ENCODE peak calls at places on chromosomes 7 and 10, in four cellular contexts. K is HepG2, C is GM12878, P is K562. D is an unnamed sample.

GRCh38 chr7:94028768-94029167 is 24.6 kb upstream of the BET1 start:
- DNase-seq in K (no peak), C (no peak), P (no peak), D (no peak)

GRCh38 chr10:132413226-132414205 is 16.5 kb downstream of the PWWP2B start:
- DNase-seq in C (no peak), P (peak; percentile 31), K (no peak), D (no peak)

GRCh38 chr7:110119883-110120581 is 970.9 kb upstream of the LRRN3 start:
- DNase-seq in P (no peak), C (no peak), K (no peak), D (no peak)

GRCh38 chr7:68433462-68433861 is 1164.8 kb upstream of the AUTS2 start:
- DNase-seq in C (no peak), K (no peak), P (no peak), D (no peak)

GRCh38 chr7:144548556-144548955 is 145.1 kb upstream of the NOBOX start:
- DNase-seq in P (no peak), C (no peak), K (no peak), D (no peak)

GRCh38 chr7:111730476-111731300 is 168.4 kb upstream of the IMMP2L start:
- DNase-seq in K (peak; percentile 24), P (peak; percentile 67), C (no peak), D (peak; percentile 21)

GRCh38 chr10:43136995-43137700 is 1.1 kb upstream of the CSGALNACT2 start:
- DNase-seq in C (no peak), P (no peak), K (no peak), D (no peak)

GRCh38 chr7:40470111-40470736 is 335.4 kb downstream of the SUGCT start:
- DNase-seq in C (no peak), K (peak; percentile 91), P (no peak), D (no peak)

GRCh38 chr7:1884583-1885350 is 214.7 kb downstream of the ELFN1 start:
- DNase-seq in P (peak; percentile 20), C (no peak), K (no peak), D (no peak)
- TF ChIP-seq SP1 in P (no peak), C (no peak), K (no peak), D (no peak)

DNA sequence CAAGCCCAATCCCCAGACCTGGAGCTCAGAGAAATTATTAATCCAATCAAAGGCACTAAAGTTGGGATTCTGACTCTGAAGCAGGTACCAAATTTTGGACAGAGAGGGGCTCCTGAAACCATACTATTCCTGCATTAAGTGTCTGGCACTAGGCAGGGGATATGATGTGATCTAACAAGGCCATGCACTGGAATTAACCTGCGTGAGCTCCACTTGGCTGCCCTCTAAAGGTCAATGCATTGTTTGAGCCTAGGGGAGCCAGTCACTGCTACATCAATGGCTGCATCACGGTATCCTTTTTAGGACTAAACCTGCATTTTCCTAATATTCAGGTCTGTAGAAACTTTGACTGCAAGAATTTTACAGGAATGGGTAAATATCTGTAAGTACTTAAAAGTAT is 42.1 kb downstream of the ST8SIA6 start:
- DNase-seq in P (peak; percentile 25), K (no peak), C (no peak), D (peak; percentile 20)
- TF ChIP-seq FOXM1 in P (no peak), K (no peak), C (no peak), D (no peak)

GRCh38 chr7:89312561-89312960 is 517.0 kb upstream of the TEX47 start:
- DNase-seq in P (no peak), K (no peak), C (no peak), D (no peak)
- TF ChIP-seq SP1 in P (no peak), K (no peak), C (no peak), D (no peak)

DNA sequence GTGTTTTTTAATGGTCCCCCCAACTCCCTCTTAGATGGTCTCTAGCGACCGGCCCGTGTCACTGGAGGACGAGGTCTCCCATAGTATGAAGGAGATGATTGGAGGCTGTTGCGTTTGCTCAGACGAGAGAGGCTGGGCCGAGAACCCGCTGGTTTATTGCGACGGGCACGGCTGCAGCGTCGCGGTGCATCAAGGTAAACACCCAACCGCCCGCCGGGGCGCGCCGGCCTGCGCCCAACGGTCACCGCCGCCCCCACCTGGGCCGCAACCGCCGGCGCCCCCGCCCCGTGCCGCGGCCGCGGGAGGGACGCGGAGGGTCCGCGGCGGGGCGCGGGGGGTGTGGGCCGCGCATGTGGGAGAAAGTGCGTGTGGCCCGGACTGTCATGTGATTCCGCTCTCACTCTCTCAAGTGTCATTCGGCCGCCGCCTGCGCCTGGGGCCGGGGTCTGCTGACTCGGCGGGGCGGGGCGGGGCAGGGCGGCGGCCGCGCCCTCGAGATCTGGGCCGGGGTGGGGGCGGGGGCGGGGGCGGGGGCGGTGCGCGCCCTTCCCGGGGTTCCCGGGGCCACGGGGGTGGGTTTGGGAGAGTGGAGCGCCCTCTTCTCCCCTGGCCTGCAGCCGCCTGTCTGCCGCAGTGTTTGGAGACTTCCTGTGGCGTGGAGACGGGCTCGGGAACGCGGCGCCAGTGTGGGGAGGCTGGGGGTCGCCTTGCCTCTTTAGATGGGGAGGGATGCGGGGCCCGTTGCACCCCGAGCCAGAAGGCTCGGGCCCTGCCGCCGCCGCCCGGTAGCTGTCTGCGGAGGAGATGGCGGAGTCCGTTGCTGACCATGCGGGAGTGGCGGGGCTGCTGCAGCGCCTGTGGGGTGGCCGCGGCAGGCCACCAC is 820 bp downstream of the MLLT10 start:
- DNase-seq in P (peak; percentile 82), K (peak; percentile 60), C (no peak), D (peak; percentile 53)
- TF ChIP-seq FOXM1 in P (no peak), K (no peak), C (no peak), D (peak; percentile 76)

GRCh38 chr10:88442681-88443080 is 140.4 kb downstream of the RNLS start:
- DNase-seq in K (no peak), C (no peak), P (no peak), D (no peak)
- TF ChIP-seq SP1 in K (no peak), C (no peak), P (no peak), D (no peak)

DNA sequence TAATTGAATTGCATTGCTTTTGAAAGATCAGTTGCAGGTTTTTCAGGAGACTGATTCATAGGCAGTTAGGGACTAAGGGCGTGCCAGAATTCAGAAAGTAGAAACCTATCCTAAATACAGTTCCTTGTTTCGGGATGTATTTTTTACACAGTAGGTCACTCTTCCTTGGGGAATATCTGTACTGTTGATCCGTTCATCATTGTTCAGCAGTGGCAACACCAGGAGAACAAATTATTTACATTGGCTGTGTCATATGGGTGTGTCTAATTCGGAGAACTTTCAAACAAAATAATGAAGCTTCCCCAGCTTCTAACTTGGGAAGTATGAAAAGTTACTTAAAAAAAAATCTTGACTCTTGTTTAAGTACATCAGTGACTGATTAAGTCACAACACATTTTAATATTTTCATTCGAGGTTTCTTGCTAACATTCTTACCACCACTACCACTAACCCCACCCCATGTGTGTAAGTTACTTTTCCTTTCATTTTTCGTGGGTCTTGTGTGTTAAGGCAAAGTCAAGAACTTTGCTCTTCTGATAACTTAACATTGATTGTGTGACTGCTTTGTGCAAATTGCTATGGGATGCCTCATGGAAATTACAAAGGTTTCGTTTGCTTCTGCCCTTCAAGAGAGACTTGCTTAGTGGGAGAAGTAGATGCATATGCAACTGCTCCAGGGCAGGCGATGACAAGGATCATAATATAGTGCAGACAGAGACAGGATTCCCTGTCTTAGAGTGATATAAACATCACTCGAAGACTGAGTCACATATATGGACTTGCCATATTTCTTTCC is 43.8 kb upstream of the RPA3 start:
- DNase-seq in K (no peak), C (no peak), P (no peak), D (no peak)
- TF ChIP-seq FOXM1 in K (no peak), C (no peak), P (no peak), D (no peak)

GRCh38 chr10:61195219-61195618 is 251.2 kb upstream of the RHOBTB1 start:
- DNase-seq in P (no peak), C (no peak), K (no peak), D (no peak)
- TF ChIP-seq SP1 in P (no peak), C (no peak), K (no peak), D (no peak)

GRCh38 chr7:116500071-116500853 is 724 bp downstream of the CAV2 start:
- DNase-seq in K (no peak), P (no peak), C (no peak), D (peak; percentile 9)
- TF ChIP-seq FOXM1 in K (no peak), P (no peak), C (no peak), D (no peak)

DNA sequence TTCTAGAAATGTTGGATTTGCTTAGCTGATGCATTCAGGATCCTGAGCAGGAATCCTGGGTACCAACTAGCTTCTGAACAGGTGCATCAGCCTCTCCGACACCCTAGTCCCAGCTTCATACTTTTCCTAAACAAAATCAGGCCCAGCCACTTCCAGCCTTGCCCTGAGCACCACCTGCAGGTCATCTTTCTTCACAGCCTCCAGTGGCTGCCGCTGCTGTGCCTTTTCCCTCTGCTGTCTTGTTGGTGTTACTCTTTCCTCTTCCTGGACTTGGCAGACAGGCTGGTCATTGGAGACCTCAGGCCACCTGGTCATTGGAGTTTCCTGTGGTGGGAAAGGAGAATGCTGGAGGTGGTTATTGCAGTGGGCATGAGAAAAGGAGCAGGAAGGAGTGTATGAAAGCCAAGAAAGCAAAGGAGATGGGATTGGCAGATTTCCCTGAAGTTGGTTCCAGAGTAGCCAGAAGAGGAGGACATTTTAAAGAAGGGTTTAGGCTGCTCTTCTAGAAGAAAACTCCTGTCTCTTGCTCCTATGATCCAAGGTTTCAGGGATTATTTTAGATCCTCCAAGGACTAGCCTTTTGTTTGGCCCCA is 48.2 kb upstream of the NFKB2 start:
- DNase-seq in C (no peak), K (peak; percentile 41), P (peak; percentile 22), D (peak; percentile 62)
- TF ChIP-seq SP1 in C (no peak), K (no peak), P (no peak), D (no peak)

DNA sequence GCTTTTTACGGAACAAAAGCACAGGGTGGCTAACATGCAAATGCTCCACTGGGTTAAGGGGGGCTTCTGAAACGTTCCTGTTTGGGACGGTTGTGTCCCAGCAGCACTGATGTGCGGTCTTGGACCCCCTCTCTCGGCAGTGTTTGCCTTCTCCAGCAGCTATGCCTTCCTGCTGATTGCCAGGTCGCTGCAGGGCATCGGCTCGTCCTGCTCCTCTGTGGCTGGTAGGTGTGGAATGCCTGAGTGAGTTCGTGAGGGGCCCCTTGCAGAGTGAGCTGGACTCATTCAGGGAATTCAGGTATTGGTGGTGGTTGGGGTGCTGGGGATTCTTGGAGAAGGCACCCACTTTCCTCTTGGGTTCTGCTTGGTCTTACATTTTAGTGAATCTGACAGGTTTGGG is 13.0 kb downstream of the SLC18A2 start:
- DNase-seq in K (no peak), P (no peak), C (no peak), D (no peak)
- TF ChIP-seq FOXM1 in K (no peak), P (no peak), C (no peak), D (no peak)